ENCODE peak calls at places on chromosomes 1 and 21, in six cellular contexts. U is endothelial cell of umbilical vein, F is body of pancreas, C is brain microvascular endothelial cell, R is left ventricle myocardium inferior, M is fibroblast of lung. B is an unnamed sample. For H3K27me3, the result is how much of the 10 kb centered on the place peaks cover.

GRCh38 chr21:36701912-36702621 is 3.2 kb downstream of the SIM2 start:
- DNase-seq in U (no peak), F (no peak), C (no peak), R (no peak), M (no peak), B (no peak)

GRCh38 chr1:62790716-62791115 is 6.8 kb downstream of the ATG4C start:
- DNase-seq in U (no peak), F (no peak), C (no peak), R (no peak), M (no peak), B (no peak)

GRCh38 chr1:43576521-43576920 is 45.8 kb downstream of the PTPRF start:
- DNase-seq in U (no peak), F (no peak), C (no peak), R (no peak), M (no peak), B (no peak)

GRCh38 chr1:119007672-119008482 is 19.7 kb upstream of the TBX15 start:
- DNase-seq in U (no peak), F (no peak), C (no peak), R (no peak), M (no peak), B (no peak)

GRCh38 chr1:10225573-10225972 is 15.2 kb downstream of the KIF1B start:
- DNase-seq in U (no peak), F (no peak), C (peak), R (no peak), M (no peak), B (no peak)

GRCh38 chr1:58942759-58943191 is 158.9 kb upstream of the JUN start:
- DNase-seq in U (no peak), F (peak), C (no peak), R (no peak), M (no peak), B (peak)

GRCh38 chr1:202155478-202156021 is 4.9 kb downstream of the PTPN7 start:
- DNase-seq in U (peak), F (peak), C (peak), R (peak), M (no peak), B (peak)

GRCh38 chr1:39301606-39302005 is 97.1 kb downstream of the MACF1 start:
- DNase-seq in U (no peak), F (no peak), C (no peak), R (no peak), M (peak), B (no peak)

GRCh38 chr1:33346921-33347649 is 26.2 kb upstream of the A3GALT2 start:
- DNase-seq in U (peak), F (peak), C (peak), R (no peak), M (peak), B (peak)

GRCh38 chr1:183942933-183943693 is 94.4 kb downstream of the COLGALT2 start:
- DNase-seq in U (no peak), F (peak), C (peak), R (no peak), M (peak), B (peak)

GRCh38 chr1:189336115-189337100 is 1141.3 kb downstream of the BRINP3 start:
- DNase-seq in U (no peak), F (no peak), C (no peak), R (no peak), M (no peak), B (no peak)

GRCh38 chr1:34028381-34029055 is 136.5 kb downstream of the CSMD2 start:
- DNase-seq in U (no peak), F (no peak), C (no peak), R (no peak), M (no peak), B (no peak)

GRCh38 chr1:2609271-2610035 is 22.9 kb downstream of the PRXL2B start:
- DNase-seq in U (no peak), F (peak), C (no peak), R (no peak), M (no peak), B (no peak)

GRCh38 chr1:10620776-10621175 is 146.0 kb downstream of the PEX14 start:
- DNase-seq in U (no peak), F (no peak), C (no peak), R (no peak), M (no peak), B (no peak)

GRCh38 chr1:170596701-170597100 is 64.7 kb downstream of the GORAB start:
- DNase-seq in U (no peak), F (no peak), C (no peak), R (no peak), M (no peak), B (peak)

GRCh38 chr1:112704908-112705627 is 1.9 kb downstream of the RHOC start:
- DNase-seq in U (peak), F (peak), C (peak), R (peak), M (peak), B (peak)

GRCh38 chr21:27339902-27340301 is 373.0 kb upstream of the ADAMTS5 start:
- DNase-seq in U (no peak), F (no peak), C (no peak), R (no peak), M (peak), B (no peak)

GRCh38 chr1:207897188-207897587 is 13.7 kb downstream of the CD34 start:
- DNase-seq in U (peak), F (no peak), C (no peak), R (no peak), M (peak), B (no peak)

GRCh38 chr1:191582169-191582568 is 576.1 kb upstream of the RGS18 start:
- DNase-seq in U (no peak), F (no peak), C (no peak), R (no peak), M (no peak), B (no peak)

GRCh38 chr1:208167229-208167869 is 76.8 kb downstream of the PLXNA2 start:
- DNase-seq in U (no peak), F (no peak), C (no peak), R (no peak), M (no peak), B (no peak)

GRCh38 chr1:52634111-52634510 is 1.1 kb downstream of the SHISAL2A start:
- DNase-seq in U (no peak), F (no peak), C (no peak), R (no peak), M (no peak), B (no peak)

GRCh38 chr1:2589331-2590232 is 3.0 kb downstream of the PRXL2B start:
- DNase-seq in U (no peak), F (no peak), C (no peak), R (no peak), M (no peak), B (no peak)

GRCh38 chr1:162861101-162861500 is at the start of gene CCDC190:
- DNase-seq in U (no peak), F (no peak), C (no peak), R (peak), M (no peak), B (no peak)

GRCh38 chr1:219374167-219374566 is 200.5 kb downstream of the LYPLAL1 start:
- DNase-seq in U (no peak), F (no peak), C (no peak), R (no peak), M (peak), B (no peak)

GRCh38 chr1:179831852-179832699 is 45.5 kb downstream of the TOR1AIP2 start:
- DNase-seq in U (no peak), F (no peak), C (no peak), R (no peak), M (no peak), B (no peak)

GRCh38 chr1:180981596-180982387 is 40.9 kb downstream of the STX6 start:
- DNase-seq in U (no peak), F (no peak), C (no peak), R (no peak), M (no peak), B (no peak)

GRCh38 chr1:156677616-156678596 is 699 bp upstream of the NES start:
- DNase-seq in U (peak), F (peak), C (peak), R (peak), M (peak), B (peak)

GRCh38 chr1:154863702-154864174 is 6.3 kb downstream of the KCNN3 start:
- DNase-seq in U (no peak), F (peak), C (peak), R (no peak), M (peak), B (peak)

GRCh38 chr1:109357673-109358072 is 40.0 kb downstream of the SORT1 start:
- DNase-seq in U (no peak), F (no peak), C (peak), R (no peak), M (peak), B (no peak)

GRCh38 chr21:14259669-14260458 is 43.9 kb downstream of the RBM11 start:
- DNase-seq in U (peak), F (no peak), C (peak), R (no peak), M (peak), B (peak)

GRCh38 chr1:47317841-47318240 is 3.9 kb upstream of the STIL start:
- DNase-seq in U (no peak), F (no peak), C (peak), R (no peak), M (peak), B (peak)

GRCh38 chr1:229380514-229381160 is 37.8 kb upstream of the CCSAP start:
- DNase-seq in U (no peak), F (no peak), C (no peak), R (no peak), M (no peak), B (no peak)

GRCh38 chr21:18493420-18493819 is 89.8 kb upstream of the TMPRSS15 start:
- DNase-seq in U (peak), F (no peak), C (peak), R (no peak), M (peak), B (peak)

GRCh38 chr1:61973100-61973837 is 221.4 kb upstream of the L1TD1 start:
- DNase-seq in U (no peak), F (no peak), C (no peak), R (no peak), M (no peak), B (no peak)

GRCh38 chr1:154791292-154792278 is 78.5 kb downstream of the KCNN3 start:
- DNase-seq in U (peak), F (no peak), C (peak), R (no peak), M (peak), B (peak)

GRCh38 chr1:58785424-58786058 is 1.7 kb upstream of the JUN start:
- DNase-seq in U (no peak), F (peak), C (no peak), R (peak), M (peak), B (peak)

GRCh38 chr1:230713915-230714764 is at the start of gene AGT:
- DNase-seq in U (no peak), F (peak), C (peak), R (peak), M (peak), B (no peak)

GRCh38 chr1:186615332-186615731 is 64.9 kb downstream of the PTGS2 start:
- DNase-seq in U (no peak), F (no peak), C (no peak), R (no peak), M (no peak), B (peak)
- H3K4me3 ChIP-seq in U (no peak), F (no peak), C (no peak), R (no peak), M (no peak), B (no peak)

GRCh38 chr1:175618559-175618958 is 124.8 kb downstream of the TNR start:
- DNase-seq in U (no peak), F (no peak), C (no peak), R (no peak), M (no peak), B (no peak)
- H3K27me3 ChIP-seq in U (under half), F (under half), C (under half), R (half or more), M (under half), B (under half)

GRCh38 chr21:24045775-24046215 is 1561.5 kb downstream of the MRPL39 start:
- DNase-seq in U (peak), F (peak), C (peak), R (peak), M (peak), B (no peak)
- TF ChIP-seq CTCF in U (peak), F (no peak), C (peak), R (peak), M (peak), B (no peak)

GRCh38 chr1:149936076-149936991 is at the start of gene MTMR11:
- DNase-seq in U (no peak), F (peak), C (no peak), R (no peak), M (peak), B (peak)

GRCh38 chr1:149934326-149934725 is 2.4 kb downstream of the MTMR11 start:
- DNase-seq in U (no peak), F (no peak), C (no peak), R (no peak), M (no peak), B (no peak)

GRCh38 chr1:149940427-149940826 is 3.7 kb upstream of the MTMR11 start:
- DNase-seq in U (no peak), F (no peak), C (no peak), R (no peak), M (no peak), B (no peak)

GRCh38 chr1:149936992-149937705 is 470 bp upstream of the MTMR11 start:
- DNase-seq in U (peak), F (peak), C (no peak), R (no peak), M (peak), B (peak)

GRCh38 chr1:149937779-149938178 is 1.1 kb upstream of the MTMR11 start:
- DNase-seq in U (peak), F (no peak), C (no peak), R (no peak), M (no peak), B (no peak)
- H3K4me3 ChIP-seq in U (no peak), F (no peak), C (no peak), R (no peak), M (no peak), B (no peak)

DNA sequence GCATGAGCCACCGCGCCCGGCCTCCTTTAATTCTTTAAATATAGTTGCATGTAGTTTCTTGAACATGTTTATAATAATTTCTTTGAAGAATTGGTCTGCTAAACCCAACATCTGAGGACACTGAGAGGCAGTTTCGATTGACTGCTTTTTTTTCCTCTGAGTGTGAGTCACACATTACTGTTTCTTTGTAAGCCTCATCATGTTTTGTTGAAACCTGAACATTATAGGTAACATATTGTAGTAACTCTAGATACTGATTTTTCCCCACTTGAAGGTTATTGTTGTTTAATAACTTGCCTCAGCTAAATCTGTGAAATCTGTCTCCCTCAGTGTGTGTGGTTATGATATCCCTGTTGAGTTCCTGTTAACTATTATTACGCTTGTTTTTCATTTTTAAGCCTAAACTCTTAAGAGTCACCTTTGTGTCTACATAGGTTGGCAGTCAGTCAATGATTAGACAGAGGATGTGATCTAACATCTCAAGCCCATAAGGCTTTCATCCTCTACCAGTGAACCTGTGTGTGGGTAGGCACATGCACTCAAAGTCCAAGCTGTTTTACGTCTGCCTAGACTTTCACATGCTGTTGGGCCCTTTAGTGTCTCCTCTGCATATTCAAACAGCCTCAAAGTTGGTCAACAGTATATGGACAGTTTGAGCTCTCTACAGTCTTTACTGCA is 155.5 kb downstream of the KCNH1 start:
- DNase-seq in U (no peak), F (no peak), C (no peak), R (no peak), M (no peak), B (peak)
- H3K27me3 ChIP-seq in U (under half), F (under half), C (under half), R (under half), M (under half), B (under half)

DNA sequence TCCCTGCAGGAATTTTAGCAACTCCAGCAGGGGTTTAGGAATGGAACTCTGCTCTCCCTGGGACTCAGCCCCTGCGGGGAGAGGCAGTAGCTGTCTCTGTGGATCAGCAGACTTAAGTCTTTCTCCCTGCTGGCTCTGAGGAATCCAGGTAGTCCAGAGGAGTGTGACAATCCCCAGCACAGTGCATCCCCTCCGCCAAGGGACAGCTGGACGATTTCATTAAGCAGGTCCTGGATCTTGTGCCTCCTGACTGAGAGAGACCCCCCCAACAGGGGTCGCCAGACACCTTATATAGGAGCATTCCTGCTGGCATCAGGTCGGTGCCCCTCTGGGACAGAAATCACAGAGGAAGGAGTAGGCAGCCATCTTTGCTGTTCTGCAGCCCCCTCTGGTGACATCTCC is 30.6 kb downstream of the AKT3 start:
- DNase-seq in U (no peak), F (no peak), C (no peak), R (no peak), M (no peak), B (no peak)
- TF ChIP-seq CTCF in U (no peak), F (no peak), C (no peak), R (no peak), M (no peak), B (no peak)

GRCh38 chr1:8825985-8826481 is 8.6 kb upstream of the RERE start:
- DNase-seq in U (peak), F (no peak), C (peak), R (peak), M (peak), B (no peak)
- H3K4me3 ChIP-seq in U (no peak), F (no peak), C (no peak), R (no peak), M (no peak), B (no peak)

B was measured in bronchial epithelial cell.